ENCODE peak calls at places on chromosomes 6 and 20, in eight cellular contexts. One of them, this sample, is unnamed.

GRCh38 chr20:57529810-57530209 is 4.9 kb upstream of the CTCFL start:
- DNase-seq in brain microvascular endothelial cell: no peak
- DNase-seq in AG04449: no peak
- DNase-seq in neural progenitor cell: no peak
- DNase-seq in dorsolateral prefrontal cortex: no peak
- DNase-seq in cardiac muscle cell: no peak
- DNase-seq in WTC11: no peak
- DNase-seq in endothelial cell: no peak
- DNase-seq in this sample: no peak

GRCh38 chr6:163186527-163186926 is 228.0 kb upstream of the QKI start:
- DNase-seq in brain microvascular endothelial cell: no peak
- DNase-seq in AG04449: no peak
- DNase-seq in neural progenitor cell: no peak
- DNase-seq in dorsolateral prefrontal cortex: no peak
- DNase-seq in cardiac muscle cell: no peak
- DNase-seq in WTC11: no peak
- DNase-seq in endothelial cell: no peak
- DNase-seq in this sample: no peak

GRCh38 chr20:35135867-35136586 is 11.1 kb downstream of the EDEM2 start:
- DNase-seq in brain microvascular endothelial cell: no peak
- DNase-seq in AG04449: no peak
- DNase-seq in neural progenitor cell: no peak
- DNase-seq in dorsolateral prefrontal cortex: no peak
- DNase-seq in cardiac muscle cell: peak; percentile 89
- DNase-seq in WTC11: no peak
- DNase-seq in endothelial cell: no peak
- DNase-seq in this sample: peak; percentile 29

GRCh38 chr20:44154521-44155001 is 32.4 kb downstream of the JPH2 start:
- DNase-seq in brain microvascular endothelial cell: no peak
- DNase-seq in AG04449: peak; percentile 24
- DNase-seq in neural progenitor cell: peak; percentile 40
- DNase-seq in dorsolateral prefrontal cortex: no peak
- DNase-seq in cardiac muscle cell: no peak
- DNase-seq in WTC11: no peak
- DNase-seq in endothelial cell: no peak
- DNase-seq in this sample: no peak

GRCh38 chr6:99808992-99809391 is 185.0 kb downstream of the MCHR2 start:
- DNase-seq in brain microvascular endothelial cell: no peak
- DNase-seq in AG04449: no peak
- DNase-seq in neural progenitor cell: no peak
- DNase-seq in dorsolateral prefrontal cortex: no peak
- DNase-seq in cardiac muscle cell: no peak
- DNase-seq in WTC11: no peak
- DNase-seq in endothelial cell: no peak
- DNase-seq in this sample: no peak

GRCh38 chr20:63023836-63024571 is 17.2 kb upstream of the BHLHE23 start:
- DNase-seq in brain microvascular endothelial cell: no peak
- DNase-seq in AG04449: no peak
- DNase-seq in neural progenitor cell: no peak
- DNase-seq in dorsolateral prefrontal cortex: no peak
- DNase-seq in cardiac muscle cell: no peak
- DNase-seq in WTC11: peak; percentile 3
- DNase-seq in endothelial cell: no peak
- DNase-seq in this sample: no peak

GRCh38 chr6:40440083-40440482 is 147.1 kb downstream of the LRFN2 start:
- DNase-seq in brain microvascular endothelial cell: no peak
- DNase-seq in AG04449: no peak
- DNase-seq in neural progenitor cell: no peak
- DNase-seq in dorsolateral prefrontal cortex: no peak
- DNase-seq in cardiac muscle cell: peak; percentile 9
- DNase-seq in WTC11: no peak
- DNase-seq in endothelial cell: no peak
- DNase-seq in this sample: no peak

GRCh38 chr20:43750774-43751166 is 24.0 kb upstream of the GTSF1L start:
- DNase-seq in brain microvascular endothelial cell: no peak
- DNase-seq in AG04449: no peak
- DNase-seq in neural progenitor cell: no peak
- DNase-seq in dorsolateral prefrontal cortex: no peak
- DNase-seq in cardiac muscle cell: no peak
- DNase-seq in WTC11: no peak
- DNase-seq in endothelial cell: no peak
- DNase-seq in this sample: no peak

GRCh38 chr20:24836041-24836533 is 113.0 kb upstream of the CST7 start:
- DNase-seq in brain microvascular endothelial cell: no peak
- DNase-seq in AG04449: no peak
- DNase-seq in neural progenitor cell: no peak
- DNase-seq in dorsolateral prefrontal cortex: no peak
- DNase-seq in cardiac muscle cell: no peak
- DNase-seq in WTC11: no peak
- DNase-seq in endothelial cell: no peak
- DNase-seq in this sample: no peak

GRCh38 chr6:1054653-1055014 is 257.3 kb upstream of the FOXQ1 start:
- DNase-seq in brain microvascular endothelial cell: no peak
- DNase-seq in AG04449: no peak
- DNase-seq in neural progenitor cell: no peak
- DNase-seq in dorsolateral prefrontal cortex: no peak
- DNase-seq in cardiac muscle cell: no peak
- DNase-seq in WTC11: no peak
- DNase-seq in endothelial cell: no peak
- DNase-seq in this sample: no peak

GRCh38 chr6:150940951-150941350 is 75.4 kb downstream of the MTHFD1L start:
- DNase-seq in brain microvascular endothelial cell: peak; percentile 53
- DNase-seq in AG04449: no peak
- DNase-seq in neural progenitor cell: no peak
- DNase-seq in dorsolateral prefrontal cortex: no peak
- DNase-seq in cardiac muscle cell: no peak
- DNase-seq in WTC11: no peak
- DNase-seq in endothelial cell: no peak
- DNase-seq in this sample: no peak

GRCh38 chr6:146868671-146869209 is 270.0 kb downstream of the ADGB start:
- DNase-seq in brain microvascular endothelial cell: no peak
- DNase-seq in AG04449: no peak
- DNase-seq in neural progenitor cell: no peak
- DNase-seq in dorsolateral prefrontal cortex: no peak
- DNase-seq in cardiac muscle cell: no peak
- DNase-seq in WTC11: no peak
- DNase-seq in endothelial cell: no peak
- DNase-seq in this sample: no peak

GRCh38 chr6:110617057-110617456 is 140.6 kb upstream of the SLC22A16 start:
- DNase-seq in brain microvascular endothelial cell: no peak
- DNase-seq in AG04449: no peak
- DNase-seq in neural progenitor cell: no peak
- DNase-seq in dorsolateral prefrontal cortex: no peak
- DNase-seq in cardiac muscle cell: no peak
- DNase-seq in WTC11: no peak
- DNase-seq in endothelial cell: no peak
- DNase-seq in this sample: no peak

GRCh38 chr6:127481628-127482027 is 22.4 kb upstream of the KIAA0408 start:
- DNase-seq in brain microvascular endothelial cell: peak; percentile 63
- DNase-seq in AG04449: no peak
- DNase-seq in neural progenitor cell: no peak
- DNase-seq in dorsolateral prefrontal cortex: no peak
- DNase-seq in cardiac muscle cell: peak; percentile 61
- DNase-seq in WTC11: no peak
- DNase-seq in endothelial cell: no peak
- DNase-seq in this sample: no peak

GRCh38 chr6:29230666-29231065 is 60.0 kb downstream of the OR2J2 start:
- DNase-seq in brain microvascular endothelial cell: no peak
- DNase-seq in AG04449: no peak
- DNase-seq in neural progenitor cell: no peak
- DNase-seq in dorsolateral prefrontal cortex: no peak
- DNase-seq in cardiac muscle cell: no peak
- DNase-seq in WTC11: no peak
- DNase-seq in endothelial cell: no peak
- DNase-seq in this sample: no peak

GRCh38 chr6:69233195-69233524 is 563.6 kb downstream of the LMBRD1 start:
- DNase-seq in brain microvascular endothelial cell: no peak
- DNase-seq in AG04449: no peak
- DNase-seq in neural progenitor cell: peak; percentile 42
- DNase-seq in dorsolateral prefrontal cortex: no peak
- DNase-seq in cardiac muscle cell: no peak
- DNase-seq in WTC11: no peak
- DNase-seq in endothelial cell: no peak
- DNase-seq in this sample: no peak

GRCh38 chr6:63663147-63663877 is 27.7 kb downstream of the PHF3 start:
- DNase-seq in brain microvascular endothelial cell: peak; percentile 62
- DNase-seq in AG04449: peak; percentile 17
- DNase-seq in neural progenitor cell: no peak
- DNase-seq in dorsolateral prefrontal cortex: no peak
- DNase-seq in cardiac muscle cell: peak; percentile 79
- DNase-seq in WTC11: no peak
- DNase-seq in endothelial cell: no peak
- DNase-seq in this sample: no peak

GRCh38 chr6:84411060-84411629 is 183.7 kb upstream of the CEP162 start:
- DNase-seq in brain microvascular endothelial cell: peak; percentile 54
- DNase-seq in AG04449: peak; percentile 71
- DNase-seq in neural progenitor cell: no peak
- DNase-seq in dorsolateral prefrontal cortex: no peak
- DNase-seq in cardiac muscle cell: peak; percentile 82
- DNase-seq in WTC11: no peak
- DNase-seq in endothelial cell: no peak
- DNase-seq in this sample: no peak

GRCh38 chr6:1322725-1323219 is 10.9 kb downstream of the FOXQ1 start:
- DNase-seq in brain microvascular endothelial cell: no peak
- DNase-seq in AG04449: no peak
- DNase-seq in neural progenitor cell: no peak
- DNase-seq in dorsolateral prefrontal cortex: no peak
- DNase-seq in cardiac muscle cell: peak; percentile 56
- DNase-seq in WTC11: no peak
- DNase-seq in endothelial cell: no peak
- DNase-seq in this sample: no peak

GRCh38 chr6:111013144-111013905 is 31.5 kb downstream of the RPF2 start:
- DNase-seq in brain microvascular endothelial cell: no peak
- DNase-seq in AG04449: no peak
- DNase-seq in neural progenitor cell: no peak
- DNase-seq in dorsolateral prefrontal cortex: no peak
- DNase-seq in cardiac muscle cell: no peak
- DNase-seq in WTC11: no peak
- DNase-seq in endothelial cell: no peak
- DNase-seq in this sample: no peak

GRCh38 chr6:80605165-80605989 is 498.9 kb downstream of the BCKDHB start:
- DNase-seq in brain microvascular endothelial cell: peak; percentile 64
- DNase-seq in AG04449: no peak
- DNase-seq in neural progenitor cell: peak; percentile 55
- DNase-seq in dorsolateral prefrontal cortex: no peak
- DNase-seq in cardiac muscle cell: peak; percentile 56
- DNase-seq in WTC11: no peak
- DNase-seq in endothelial cell: peak; percentile 28
- DNase-seq in this sample: no peak
- TF ChIP-seq CTCF in brain microvascular endothelial cell: peak; percentile 65
- TF ChIP-seq CTCF in AG04449: peak; percentile 36
- TF ChIP-seq CTCF in neural progenitor cell: peak; percentile 78
- TF ChIP-seq CTCF in dorsolateral prefrontal cortex: peak; percentile 60
- TF ChIP-seq CTCF in cardiac muscle cell: peak; percentile 61
- TF ChIP-seq CTCF in WTC11: peak; percentile 42
- TF ChIP-seq CTCF in endothelial cell: peak; percentile 68
- TF ChIP-seq CTCF in this sample: peak; percentile 63

DNA sequence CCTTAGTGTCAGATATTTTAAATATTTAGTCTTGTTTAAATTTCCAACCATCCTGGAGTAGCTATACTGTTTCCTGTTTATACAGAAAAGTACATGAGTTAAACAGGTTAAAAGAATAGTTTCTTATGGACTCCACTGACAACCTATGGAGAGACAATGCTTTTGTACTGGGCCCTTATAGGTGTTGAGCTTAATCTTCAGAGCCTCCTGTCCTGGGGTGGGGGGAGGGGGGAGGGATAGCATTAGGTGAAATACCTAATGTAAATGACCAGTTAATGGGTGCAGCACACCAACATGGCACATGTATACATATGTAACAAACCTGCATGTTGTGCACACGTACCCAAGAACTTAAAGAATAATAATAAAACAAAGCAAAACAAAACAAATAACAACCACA is 322.9 kb downstream of the GRIK2 start:
- DNase-seq in brain microvascular endothelial cell: no peak
- DNase-seq in AG04449: no peak
- DNase-seq in neural progenitor cell: no peak
- DNase-seq in dorsolateral prefrontal cortex: no peak
- DNase-seq in cardiac muscle cell: no peak
- DNase-seq in WTC11: no peak
- DNase-seq in endothelial cell: no peak
- DNase-seq in this sample: no peak
- TF ChIP-seq CTCF in brain microvascular endothelial cell: no peak
- TF ChIP-seq CTCF in AG04449: no peak
- TF ChIP-seq CTCF in neural progenitor cell: no peak
- TF ChIP-seq CTCF in dorsolateral prefrontal cortex: no peak
- TF ChIP-seq CTCF in cardiac muscle cell: no peak
- TF ChIP-seq CTCF in WTC11: no peak
- TF ChIP-seq CTCF in endothelial cell: no peak
- TF ChIP-seq CTCF in this sample: no peak

DNA sequence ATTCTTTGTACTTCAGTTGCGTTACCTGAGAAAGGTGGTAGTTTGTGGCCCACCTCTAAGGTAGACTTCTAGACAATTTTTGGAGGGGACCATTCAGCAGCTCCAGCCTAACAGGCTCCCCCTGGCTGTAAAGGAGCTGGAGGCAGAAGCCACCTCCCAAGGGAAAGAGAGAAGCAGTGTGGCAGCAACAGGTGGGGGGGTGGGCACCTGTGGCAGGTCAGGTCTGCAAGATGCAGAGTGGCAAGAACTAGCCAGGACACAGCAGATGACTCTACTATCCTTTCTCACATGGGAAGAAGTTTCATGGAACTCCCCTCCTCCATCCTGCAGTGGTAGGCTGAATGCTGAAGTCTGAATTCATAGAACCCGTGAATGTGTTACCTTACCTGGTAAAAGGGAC is 148.3 kb upstream of the DTNBP1 start:
- DNase-seq in brain microvascular endothelial cell: no peak
- DNase-seq in AG04449: no peak
- DNase-seq in neural progenitor cell: no peak
- DNase-seq in dorsolateral prefrontal cortex: no peak
- DNase-seq in cardiac muscle cell: no peak
- DNase-seq in WTC11: no peak
- DNase-seq in endothelial cell: no peak
- DNase-seq in this sample: no peak
- TF ChIP-seq CTCF in brain microvascular endothelial cell: no peak
- TF ChIP-seq CTCF in AG04449: no peak
- TF ChIP-seq CTCF in neural progenitor cell: no peak
- TF ChIP-seq CTCF in dorsolateral prefrontal cortex: no peak
- TF ChIP-seq CTCF in cardiac muscle cell: no peak
- TF ChIP-seq CTCF in WTC11: no peak
- TF ChIP-seq CTCF in endothelial cell: no peak
- TF ChIP-seq CTCF in this sample: no peak

DNA sequence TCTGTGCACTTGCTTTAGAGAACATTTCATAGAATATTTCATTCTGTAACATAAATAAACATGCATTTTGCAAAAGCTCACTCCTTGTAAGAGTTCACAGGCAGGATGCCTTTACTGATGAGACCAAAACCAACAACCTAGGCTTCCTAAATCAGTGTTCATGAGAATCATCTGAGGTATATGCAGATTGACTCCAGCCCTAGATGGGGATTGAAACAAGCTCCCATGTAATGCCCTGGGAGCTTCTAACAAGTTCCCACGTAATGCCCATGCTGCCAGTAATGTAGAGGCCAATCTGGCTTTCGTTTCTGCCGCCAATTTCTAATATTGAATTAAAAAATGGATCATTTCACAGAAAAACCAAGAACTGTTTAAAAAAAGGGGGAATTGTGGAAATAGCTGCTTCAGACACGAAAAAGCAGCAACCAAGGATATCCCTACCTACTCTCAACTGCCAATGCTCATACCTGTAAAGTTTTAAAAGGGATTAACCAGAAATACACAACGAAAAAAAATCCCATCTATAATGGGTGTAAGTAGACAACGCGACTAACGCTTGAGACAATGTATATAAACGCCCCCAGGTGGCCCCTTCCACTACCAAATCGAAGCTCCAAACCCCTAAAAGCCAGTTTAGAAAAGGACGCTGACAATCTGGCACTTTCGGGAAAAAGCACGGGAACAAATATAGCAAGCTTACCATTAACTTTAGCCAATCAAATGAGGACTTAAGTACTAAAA is 94.7 kb upstream of the BTN3A2 start:
- DNase-seq in brain microvascular endothelial cell: no peak
- DNase-seq in AG04449: no peak
- DNase-seq in neural progenitor cell: peak; percentile 60
- DNase-seq in dorsolateral prefrontal cortex: no peak
- DNase-seq in cardiac muscle cell: peak; percentile 11
- DNase-seq in WTC11: no peak
- DNase-seq in endothelial cell: no peak
- DNase-seq in this sample: no peak
- TF ChIP-seq CTCF in brain microvascular endothelial cell: peak; percentile 33
- TF ChIP-seq CTCF in AG04449: no peak
- TF ChIP-seq CTCF in neural progenitor cell: peak; percentile 12
- TF ChIP-seq CTCF in dorsolateral prefrontal cortex: no peak
- TF ChIP-seq CTCF in cardiac muscle cell: no peak
- TF ChIP-seq CTCF in WTC11: no peak
- TF ChIP-seq CTCF in endothelial cell: no peak
- TF ChIP-seq CTCF in this sample: no peak